ENCODE peak calls at places on chromosomes 2 and 18, in four cellular contexts. One of them, this sample, is unnamed. For H3K4me1, the result is how much of the 10 kb centered on the place peaks cover.

GRCh38 chr18:48993586-48993985 is 42.8 kb upstream of the SMAD7 start:
- DNase-seq in left ventricle myocardium inferior: no peak
- DNase-seq in body of pancreas: no peak
- DNase-seq in CD4-positive, alpha-beta memory T cell: no peak
- DNase-seq in this sample: no peak

GRCh38 chr18:57574866-57575265 is 11.6 kb downstream of the FECH start:
- DNase-seq in left ventricle myocardium inferior: no peak
- DNase-seq in body of pancreas: no peak
- DNase-seq in CD4-positive, alpha-beta memory T cell: no peak
- DNase-seq in this sample: no peak

GRCh38 chr2:187936228-187936627 is 355.4 kb upstream of the GULP1 start:
- DNase-seq in left ventricle myocardium inferior: no peak
- DNase-seq in body of pancreas: no peak
- DNase-seq in CD4-positive, alpha-beta memory T cell: no peak
- DNase-seq in this sample: no peak

GRCh38 chr2:62447411-62447810 is 58.6 kb downstream of the TMEM17 start:
- DNase-seq in CD4-positive, alpha-beta memory T cell: no peak
- DNase-seq in left ventricle myocardium inferior: no peak
- DNase-seq in body of pancreas: no peak
- DNase-seq in this sample: no peak

GRCh38 chr18:38790303-38790702 is 1224.7 kb upstream of the CELF4 start:
- DNase-seq in body of pancreas: no peak
- DNase-seq in left ventricle myocardium inferior: no peak
- DNase-seq in CD4-positive, alpha-beta memory T cell: no peak
- DNase-seq in this sample: peak

GRCh38 chr2:60735496-60736250 is 20.4 kb upstream of the PAPOLG start:
- DNase-seq in left ventricle myocardium inferior: no peak
- DNase-seq in CD4-positive, alpha-beta memory T cell: peak
- DNase-seq in body of pancreas: no peak
- DNase-seq in this sample: peak

GRCh38 chr2:60353406-60353800 is 200.1 kb downstream of the BCL11A start:
- DNase-seq in CD4-positive, alpha-beta memory T cell: no peak
- DNase-seq in body of pancreas: no peak
- DNase-seq in left ventricle myocardium inferior: no peak
- DNase-seq in this sample: peak

GRCh38 chr2:241412144-241412543 is 56.1 kb downstream of the FARP2 start:
- DNase-seq in body of pancreas: no peak
- DNase-seq in CD4-positive, alpha-beta memory T cell: no peak
- DNase-seq in left ventricle myocardium inferior: no peak
- DNase-seq in this sample: peak

GRCh38 chr18:40612356-40612755 is 1342.7 kb upstream of the PIK3C3 start:
- DNase-seq in CD4-positive, alpha-beta memory T cell: no peak
- DNase-seq in body of pancreas: no peak
- DNase-seq in left ventricle myocardium inferior: no peak
- DNase-seq in this sample: no peak

GRCh38 chr2:101253713-101254085 is 1.0 kb downstream of the CNOT11 start:
- DNase-seq in body of pancreas: no peak
- DNase-seq in CD4-positive, alpha-beta memory T cell: no peak
- DNase-seq in left ventricle myocardium inferior: no peak
- DNase-seq in this sample: peak

GRCh38 chr18:30056528-30056927 is 986.0 kb downstream of the DSC3 start:
- DNase-seq in CD4-positive, alpha-beta memory T cell: no peak
- DNase-seq in left ventricle myocardium inferior: no peak
- DNase-seq in body of pancreas: no peak
- DNase-seq in this sample: no peak

GRCh38 chr2:234788841-234789240 is 163.0 kb upstream of the SH3BP4 start:
- DNase-seq in body of pancreas: no peak
- DNase-seq in CD4-positive, alpha-beta memory T cell: no peak
- DNase-seq in left ventricle myocardium inferior: no peak
- DNase-seq in this sample: no peak

GRCh38 chr18:750456-750855 is 38.0 kb upstream of the ENOSF1 start:
- DNase-seq in CD4-positive, alpha-beta memory T cell: no peak
- DNase-seq in body of pancreas: no peak
- DNase-seq in left ventricle myocardium inferior: no peak
- DNase-seq in this sample: no peak

GRCh38 chr18:51563401-51563800 is 365.9 kb upstream of the MEX3C start:
- DNase-seq in body of pancreas: no peak
- DNase-seq in left ventricle myocardium inferior: no peak
- DNase-seq in CD4-positive, alpha-beta memory T cell: no peak
- DNase-seq in this sample: no peak

GRCh38 chr2:173496746-173497145 is 142.1 kb downstream of the CDCA7 start:
- DNase-seq in CD4-positive, alpha-beta memory T cell: no peak
- DNase-seq in body of pancreas: no peak
- DNase-seq in left ventricle myocardium inferior: no peak
- DNase-seq in this sample: no peak

GRCh38 chr2:157229572-157229971 is 27.9 kb upstream of the GALNT5 start:
- DNase-seq in left ventricle myocardium inferior: no peak
- DNase-seq in CD4-positive, alpha-beta memory T cell: no peak
- DNase-seq in body of pancreas: no peak
- DNase-seq in this sample: no peak

GRCh38 chr18:63107171-63107850 is 212.3 kb downstream of the BCL2 start:
- DNase-seq in left ventricle myocardium inferior: no peak
- DNase-seq in body of pancreas: no peak
- DNase-seq in CD4-positive, alpha-beta memory T cell: no peak
- DNase-seq in this sample: no peak

GRCh38 chr2:211939177-211939576 is 599.4 kb downstream of the ERBB4 start:
- DNase-seq in CD4-positive, alpha-beta memory T cell: no peak
- DNase-seq in left ventricle myocardium inferior: no peak
- DNase-seq in body of pancreas: no peak
- DNase-seq in this sample: no peak

GRCh38 chr18:50158866-50159653 is 35.9 kb downstream of the MYO5B start:
- DNase-seq in body of pancreas: peak
- DNase-seq in CD4-positive, alpha-beta memory T cell: no peak
- DNase-seq in left ventricle myocardium inferior: no peak
- DNase-seq in this sample: no peak

GRCh38 chr2:151886235-151886634 is 58.0 kb upstream of the ARL5A start:
- DNase-seq in CD4-positive, alpha-beta memory T cell: no peak
- DNase-seq in left ventricle myocardium inferior: no peak
- DNase-seq in body of pancreas: no peak
- DNase-seq in this sample: no peak

GRCh38 chr2:152246686-152247336 is 71.2 kb upstream of the STAM2 start:
- DNase-seq in CD4-positive, alpha-beta memory T cell: no peak
- DNase-seq in left ventricle myocardium inferior: no peak
- DNase-seq in body of pancreas: no peak
- DNase-seq in this sample: no peak

GRCh38 chr2:20666364-20667150 is at the start of gene GDF7:
- DNase-seq in body of pancreas: no peak
- DNase-seq in left ventricle myocardium inferior: no peak
- DNase-seq in CD4-positive, alpha-beta memory T cell: no peak
- DNase-seq in this sample: peak

GRCh38 chr2:85695121-85695520 is 963 bp downstream of the GNLY start:
- DNase-seq in left ventricle myocardium inferior: no peak
- DNase-seq in body of pancreas: no peak
- DNase-seq in CD4-positive, alpha-beta memory T cell: no peak
- DNase-seq in this sample: no peak

GRCh38 chr2:172861163-172861562 is 125.5 kb downstream of the RAPGEF4 start:
- DNase-seq in body of pancreas: no peak
- DNase-seq in left ventricle myocardium inferior: no peak
- DNase-seq in CD4-positive, alpha-beta memory T cell: no peak
- DNase-seq in this sample: no peak

GRCh38 chr2:109343460-109343859 is 214.5 kb downstream of the SH3RF3 start:
- DNase-seq in CD4-positive, alpha-beta memory T cell: no peak
- DNase-seq in left ventricle myocardium inferior: no peak
- DNase-seq in body of pancreas: no peak
- DNase-seq in this sample: no peak

GRCh38 chr2:525611-526010 is 151.6 kb downstream of the TMEM18 start:
- DNase-seq in left ventricle myocardium inferior: no peak
- DNase-seq in body of pancreas: no peak
- DNase-seq in CD4-positive, alpha-beta memory T cell: no peak
- DNase-seq in this sample: no peak

GRCh38 chr2:177606636-177607035 is 214.1 kb downstream of the AGPS start:
- DNase-seq in CD4-positive, alpha-beta memory T cell: no peak
- DNase-seq in left ventricle myocardium inferior: no peak
- DNase-seq in body of pancreas: no peak
- DNase-seq in this sample: no peak

GRCh38 chr18:30406728-30407127 is 635.8 kb downstream of the DSC3 start:
- DNase-seq in body of pancreas: no peak
- DNase-seq in left ventricle myocardium inferior: no peak
- DNase-seq in CD4-positive, alpha-beta memory T cell: no peak
- DNase-seq in this sample: no peak

GRCh38 chr2:164803772-164804466 is 37.7 kb downstream of the COBLL1 start:
- DNase-seq in CD4-positive, alpha-beta memory T cell: no peak
- DNase-seq in body of pancreas: no peak
- DNase-seq in left ventricle myocardium inferior: no peak
- DNase-seq in this sample: no peak

GRCh38 chr2:113981404-113982134 is 91.7 kb downstream of the ACTR3 start:
- DNase-seq in body of pancreas: no peak
- DNase-seq in left ventricle myocardium inferior: no peak
- DNase-seq in CD4-positive, alpha-beta memory T cell: no peak
- DNase-seq in this sample: no peak
- H3K27ac ChIP-seq in body of pancreas: no peak
- H3K27ac ChIP-seq in left ventricle myocardium inferior: peak
- H3K27ac ChIP-seq in CD4-positive, alpha-beta memory T cell: no peak
- H3K27ac ChIP-seq in this sample: no peak

GRCh38 chr2:158633261-158633660 is 161.9 kb upstream of the DAPL1 start:
- DNase-seq in left ventricle myocardium inferior: no peak
- DNase-seq in body of pancreas: no peak
- DNase-seq in CD4-positive, alpha-beta memory T cell: no peak
- DNase-seq in this sample: no peak
- H3K4me1 ChIP-seq in left ventricle myocardium inferior: under half
- H3K4me1 ChIP-seq in body of pancreas: under half
- H3K4me1 ChIP-seq in CD4-positive, alpha-beta memory T cell: under half
- H3K4me1 ChIP-seq in this sample: under half

DNA sequence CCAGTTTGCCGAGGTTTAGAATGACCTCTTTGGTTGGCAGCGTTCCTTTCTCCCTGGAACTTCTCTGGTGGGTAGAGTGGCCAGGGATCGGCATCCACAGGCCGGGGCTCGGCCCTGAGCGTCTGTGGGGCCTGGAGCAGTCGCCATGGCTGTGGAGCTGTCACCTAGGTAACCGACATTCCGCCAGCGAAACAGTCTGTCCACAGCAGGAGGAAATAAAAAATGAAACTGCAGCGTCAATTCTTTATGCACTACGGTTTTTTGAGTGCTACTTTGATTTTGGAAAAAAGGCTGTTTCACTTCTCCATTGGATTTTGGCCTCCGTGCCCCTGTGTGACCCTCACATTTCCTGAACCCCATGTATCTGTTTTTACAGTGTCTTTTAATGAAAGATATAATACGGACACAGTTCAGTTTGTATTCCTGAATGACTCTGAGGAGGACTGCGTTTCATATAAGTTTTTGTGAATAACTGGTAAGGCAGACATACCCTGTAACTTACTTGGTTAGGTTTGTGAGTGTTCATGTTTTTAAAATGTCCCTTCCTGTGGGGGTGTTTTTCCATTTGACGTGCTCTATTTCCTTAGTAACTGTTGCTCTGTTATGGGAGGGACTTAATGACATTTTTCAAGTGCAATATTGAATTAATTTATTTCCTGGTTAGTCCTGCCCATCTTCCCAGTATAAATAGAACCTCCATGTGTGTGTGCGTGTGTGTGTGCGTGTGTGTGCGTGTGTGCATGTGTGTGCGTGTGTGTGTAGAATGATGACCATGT is 163.5 kb downstream of the LDLRAD4 start:
- DNase-seq in CD4-positive, alpha-beta memory T cell: peak
- DNase-seq in left ventricle myocardium inferior: peak
- DNase-seq in body of pancreas: peak
- DNase-seq in this sample: no peak
- H3K27ac ChIP-seq in CD4-positive, alpha-beta memory T cell: peak
- H3K27ac ChIP-seq in left ventricle myocardium inferior: peak
- H3K27ac ChIP-seq in body of pancreas: peak
- H3K27ac ChIP-seq in this sample: no peak

GRCh38 chr2:236085211-236085610 is 83.0 kb downstream of the GBX2 start:
- DNase-seq in body of pancreas: no peak
- DNase-seq in left ventricle myocardium inferior: no peak
- DNase-seq in CD4-positive, alpha-beta memory T cell: no peak
- DNase-seq in this sample: no peak
- H3K4me1 ChIP-seq in body of pancreas: under half
- H3K4me1 ChIP-seq in left ventricle myocardium inferior: under half
- H3K4me1 ChIP-seq in CD4-positive, alpha-beta memory T cell: under half
- H3K4me1 ChIP-seq in this sample: under half

DNA sequence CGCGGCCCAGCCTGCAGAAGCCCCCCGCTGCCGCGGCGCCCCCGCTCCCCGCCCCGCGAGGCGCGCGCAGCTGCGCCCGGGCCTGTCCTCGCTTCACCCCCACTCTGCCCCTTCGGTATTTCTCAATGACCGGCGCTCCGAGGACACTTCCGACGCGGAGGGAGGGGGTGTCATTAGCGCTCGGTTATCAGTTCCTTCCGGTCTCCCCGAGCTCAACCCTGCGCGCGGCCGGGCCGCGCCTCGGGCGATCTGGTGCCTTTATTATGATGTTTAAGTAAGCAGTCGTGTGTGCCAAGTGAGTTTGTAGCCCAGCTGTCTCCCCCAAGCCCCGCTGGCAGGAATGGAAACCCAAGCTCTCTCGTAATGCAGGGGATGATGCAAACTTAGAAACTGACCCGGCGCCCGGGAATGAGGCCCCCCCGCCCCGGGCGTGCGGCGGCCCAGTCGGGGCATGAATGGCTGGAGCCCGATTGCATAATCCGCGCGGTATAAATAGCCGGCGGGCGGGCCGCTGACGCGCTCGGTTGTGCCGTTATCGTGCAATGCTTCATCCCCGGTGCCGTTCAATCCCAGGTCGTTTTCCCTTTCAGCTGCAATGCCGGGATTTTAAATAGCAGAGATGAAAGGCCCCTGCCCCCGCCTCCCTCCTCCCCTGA is 3.9 kb upstream of the SPRED2 start:
- DNase-seq in left ventricle myocardium inferior: peak
- DNase-seq in body of pancreas: peak
- DNase-seq in CD4-positive, alpha-beta memory T cell: peak
- DNase-seq in this sample: peak
- H3K27ac ChIP-seq in left ventricle myocardium inferior: peak
- H3K27ac ChIP-seq in body of pancreas: peak
- H3K27ac ChIP-seq in CD4-positive, alpha-beta memory T cell: no peak
- H3K27ac ChIP-seq in this sample: peak

GRCh38 chr2:128491845-128492244 is 173.2 kb upstream of the HS6ST1 start:
- DNase-seq in left ventricle myocardium inferior: no peak
- DNase-seq in body of pancreas: no peak
- DNase-seq in CD4-positive, alpha-beta memory T cell: no peak
- DNase-seq in this sample: no peak
- H3K4me1 ChIP-seq in left ventricle myocardium inferior: under half
- H3K4me1 ChIP-seq in body of pancreas: under half
- H3K4me1 ChIP-seq in CD4-positive, alpha-beta memory T cell: under half
- H3K4me1 ChIP-seq in this sample: under half

GRCh38 chr18:2984703-2985261 is 28.2 kb downstream of the LPIN2 start:
- DNase-seq in CD4-positive, alpha-beta memory T cell: no peak
- DNase-seq in body of pancreas: peak
- DNase-seq in left ventricle myocardium inferior: no peak
- DNase-seq in this sample: no peak
- H3K27ac ChIP-seq in CD4-positive, alpha-beta memory T cell: peak
- H3K27ac ChIP-seq in body of pancreas: peak
- H3K27ac ChIP-seq in left ventricle myocardium inferior: no peak
- H3K27ac ChIP-seq in this sample: no peak

GRCh38 chr2:54470241-54470938 is 14.3 kb downstream of the SPTBN1 start:
- DNase-seq in left ventricle myocardium inferior: no peak
- DNase-seq in CD4-positive, alpha-beta memory T cell: no peak
- DNase-seq in body of pancreas: no peak
- DNase-seq in this sample: no peak
- H3K4me1 ChIP-seq in left ventricle myocardium inferior: half or more
- H3K4me1 ChIP-seq in CD4-positive, alpha-beta memory T cell: under half
- H3K4me1 ChIP-seq in body of pancreas: under half
- H3K4me1 ChIP-seq in this sample: under half

This sample was measured in Karpas-422.